ENCODE peak calls at places on chromosomes 1 and 21, in four cellular contexts. D, W, P and R are unnamed samples.

GRCh38 chr1:180365039-180365438 is 135.0 kb downstream of the LHX4 start:
- DNase-seq in D (peak; percentile 41), W (no peak), P (no peak), R (peak; percentile 21)

GRCh38 chr1:23167353-23168078 is 1.1 kb downstream of the LUZP1 start:
- DNase-seq in D (no peak), W (peak; percentile 54), P (peak; percentile 60), R (no peak)

GRCh38 chr1:29145739-29146437 is 22.2 kb upstream of the TMEM200B start:
- DNase-seq in D (peak; percentile 75), W (peak; percentile 20), P (no peak), R (peak; percentile 92)

GRCh38 chr1:228163004-228163753 is 2.4 kb upstream of the IBA57 start:
- DNase-seq in D (no peak), W (peak; percentile 43), P (peak; percentile 63), R (no peak)

GRCh38 chr1:184260382-184260781 is 126.4 kb upstream of the C1orf21 start:
- DNase-seq in D (no peak), W (no peak), P (no peak), R (no peak)

GRCh38 chr1:36458910-36459309 is 5.3 kb downstream of the MRPS15 start:
- DNase-seq in D (no peak), W (no peak), P (no peak), R (no peak)

GRCh38 chr1:228313536-228314277 is 92.9 kb downstream of the TRIM11 start:
- DNase-seq in D (no peak), W (peak; percentile 16), P (peak; percentile 21), R (no peak)

GRCh38 chr1:40630488-40631223 is 34.8 kb downstream of the RIMS3 start:
- DNase-seq in D (peak; percentile 33), W (peak; percentile 36), P (no peak), R (peak; percentile 82)

GRCh38 chr1:211336161-211336560 is 9.5 kb downstream of the TRAF5 start:
- DNase-seq in D (no peak), W (no peak), P (no peak), R (no peak)

GRCh38 chr21:44349847-44350772 is 3.3 kb upstream of the TRPM2 start:
- DNase-seq in D (no peak), W (no peak), P (no peak), R (no peak)

GRCh38 chr1:92410706-92411105 is 76.0 kb downstream of the GFI1 start:
- DNase-seq in D (no peak), W (no peak), P (no peak), R (no peak)

GRCh38 chr1:220604921-220605320 is 77.0 kb downstream of the MARK1 start:
- DNase-seq in D (no peak), W (no peak), P (no peak), R (no peak)

GRCh38 chr1:192709544-192709943 is 73.6 kb downstream of the RGS13 start:
- DNase-seq in D (no peak), W (no peak), P (no peak), R (no peak)

GRCh38 chr1:157781048-157781447 is 4.1 kb upstream of the FCRL2 start:
- DNase-seq in D (no peak), W (no peak), P (no peak), R (no peak)

GRCh38 chr1:50275564-50275963 is 147.7 kb downstream of the DMRTA2 start:
- DNase-seq in D (no peak), W (no peak), P (no peak), R (no peak)

GRCh38 chr1:14784790-14785773 is 186.6 kb downstream of the KAZN start:
- DNase-seq in D (no peak), W (no peak), P (no peak), R (peak; percentile 72)

GRCh38 chr1:100455478-100456072 is 82.4 kb upstream of the GPR88 start:
- DNase-seq in D (no peak), W (no peak), P (no peak), R (peak; percentile 55)

GRCh38 chr1:3918966-3919611 is 19.0 kb upstream of the C1orf174 start:
- DNase-seq in D (no peak), W (no peak), P (no peak), R (no peak)

GRCh38 chr1:199009447-199009846 is 370.6 kb downstream of the PTPRC start:
- DNase-seq in D (no peak), W (no peak), P (no peak), R (no peak)

GRCh38 chr1:219427989-219428388 is 184.9 kb downstream of the ZC3H11B start:
- DNase-seq in D (no peak), W (no peak), P (no peak), R (no peak)

GRCh38 chr1:116569776-116570357 is 959 bp downstream of the CD58 start:
- DNase-seq in D (peak; percentile 24), W (peak; percentile 58), P (peak; percentile 63), R (peak; percentile 89)

GRCh38 chr1:62321438-62321837 is 2.2 kb upstream of the KANK4 start:
- DNase-seq in D (peak; percentile 76), W (no peak), P (no peak), R (no peak)

GRCh38 chr1:51086496-51087271 is 15.3 kb upstream of the C1orf185 start:
- DNase-seq in D (no peak), W (no peak), P (no peak), R (no peak)

GRCh38 chr21:29215709-29216108 is 83.0 kb upstream of the BACH1 start:
- DNase-seq in D (no peak), W (no peak), P (no peak), R (no peak)

GRCh38 chr1:29120367-29120766 is 3.3 kb downstream of the TMEM200B start:
- DNase-seq in D (no peak), W (no peak), P (no peak), R (no peak)

GRCh38 chr1:61080408-61081134 is 1.8 kb upstream of the NFIA start:
- DNase-seq in D (no peak), W (no peak), P (no peak), R (peak; percentile 56)

GRCh38 chr1:41864471-41865040 is 54.2 kb downstream of the HIVEP3 start:
- DNase-seq in D (no peak), W (no peak), P (no peak), R (no peak)

GRCh38 chr1:223338811-223339746 is 24.9 kb downstream of the SUSD4 start:
- DNase-seq in D (no peak), W (no peak), P (no peak), R (no peak)

GRCh38 chr1:44808063-44808937 is at the start of gene BTBD19:
- DNase-seq in D (peak; percentile 65), W (peak; percentile 51), P (peak; percentile 89), R (peak; percentile 84)

GRCh38 chr1:44811234-44811633 is 2.9 kb downstream of the BTBD19 start:
- DNase-seq in D (no peak), W (no peak), P (peak; percentile 13), R (no peak)

GRCh38 chr1:44810101-44810761 is 1.9 kb downstream of the BTBD19 start:
- DNase-seq in D (peak; percentile 50), W (peak; percentile 81), P (peak; percentile 74), R (no peak)

GRCh38 chr1:44807364-44808062 is 362 bp upstream of the DYNLT4 start:
- DNase-seq in D (peak; percentile 97), W (peak; percentile 95), P (peak; percentile 98), R (peak; percentile 92)

DNA sequence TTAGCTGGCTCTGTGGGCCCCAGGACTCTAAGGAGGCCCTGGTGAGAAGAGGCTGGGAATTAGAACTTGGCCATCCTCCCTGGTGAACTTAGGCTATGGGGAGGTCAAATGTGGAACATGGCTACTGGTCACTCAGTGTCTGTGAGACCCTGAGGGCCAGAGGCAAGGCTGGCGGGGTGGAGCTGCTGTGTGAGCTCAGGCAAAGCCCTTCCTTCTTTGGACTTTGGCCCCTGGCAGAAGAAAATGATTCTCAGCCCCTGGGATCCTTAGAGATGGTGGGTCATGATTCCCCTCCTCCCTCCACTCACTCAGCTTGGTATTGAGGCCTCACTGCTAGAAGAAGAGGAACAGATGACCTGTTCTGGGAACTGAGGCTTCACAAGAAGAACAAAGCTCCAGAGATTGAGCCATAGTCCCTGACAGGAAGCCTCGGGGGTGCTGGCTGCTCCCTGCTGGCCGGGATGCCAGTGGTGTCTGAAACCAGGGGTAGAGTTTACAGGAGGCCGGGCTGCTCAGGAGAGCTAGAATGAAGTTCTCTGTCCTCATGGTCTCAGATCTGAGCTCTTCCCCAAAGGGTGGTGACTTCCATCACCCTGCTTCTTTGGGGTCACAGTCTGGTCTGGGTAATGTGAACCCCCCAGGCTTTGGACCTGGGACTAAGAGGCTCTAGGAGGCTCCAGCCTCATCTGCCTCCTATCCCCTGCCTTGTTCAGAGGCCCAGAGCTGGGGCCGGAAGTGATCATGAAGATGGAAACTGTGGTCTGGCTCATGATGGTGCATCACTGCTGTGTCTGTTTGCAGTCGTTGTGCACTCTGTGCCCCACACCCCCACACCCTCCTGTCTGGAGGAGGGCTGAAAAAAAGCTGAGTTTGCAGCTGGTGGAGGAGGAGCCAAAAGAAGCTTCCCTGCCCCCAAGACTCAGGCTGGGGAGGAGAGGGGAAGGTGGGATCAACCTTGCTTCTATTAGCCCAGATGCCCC is 905 bp downstream of the BTBD19 start:
- DNase-seq in D (peak; percentile 46), W (peak; percentile 51), P (peak; percentile 72), R (peak; percentile 50)
- TF ChIP-seq POLR2A in D (no peak), W (no peak), P (no peak), R (peak; percentile 70)

GRCh38 chr1:230073371-230074035 is 6.5 kb downstream of the GALNT2 start:
- DNase-seq in D (peak; percentile 27), W (no peak), P (no peak), R (peak; percentile 61)
- TF ChIP-seq POLR2A in D (no peak), W (no peak), P (no peak), R (no peak)

GRCh38 chr1:204417231-204417997 is 5.8 kb upstream of the PPP1R15B start:
- DNase-seq in D (peak; percentile 97), W (peak; percentile 82), P (peak; percentile 64), R (peak; percentile 85)
- TF ChIP-seq POLR2A in D (no peak), W (no peak), P (no peak), R (peak; percentile 33)

GRCh38 chr21:38769253-38769780 is 36.4 kb upstream of the ETS2 start:
- DNase-seq in D (peak; percentile 22), W (no peak), P (no peak), R (no peak)

GRCh38 chr21:38768385-38769071 is 37.2 kb upstream of the ETS2 start:
- DNase-seq in D (peak; percentile 42), W (no peak), P (no peak), R (no peak)

GRCh38 chr21:38770660-38771059 is 35.1 kb upstream of the ETS2 start:
- DNase-seq in D (no peak), W (no peak), P (no peak), R (no peak)

GRCh38 chr21:38765056-38765455 is 40.7 kb upstream of the ETS2 start:
- DNase-seq in D (no peak), W (no peak), P (no peak), R (no peak)

GRCh38 chr21:38766987-38767722 is 38.6 kb upstream of the ETS2 start:
- DNase-seq in D (no peak), W (peak; percentile 29), P (no peak), R (no peak)
- TF ChIP-seq POLR2A in D (no peak), W (no peak), P (no peak), R (no peak)

DNA sequence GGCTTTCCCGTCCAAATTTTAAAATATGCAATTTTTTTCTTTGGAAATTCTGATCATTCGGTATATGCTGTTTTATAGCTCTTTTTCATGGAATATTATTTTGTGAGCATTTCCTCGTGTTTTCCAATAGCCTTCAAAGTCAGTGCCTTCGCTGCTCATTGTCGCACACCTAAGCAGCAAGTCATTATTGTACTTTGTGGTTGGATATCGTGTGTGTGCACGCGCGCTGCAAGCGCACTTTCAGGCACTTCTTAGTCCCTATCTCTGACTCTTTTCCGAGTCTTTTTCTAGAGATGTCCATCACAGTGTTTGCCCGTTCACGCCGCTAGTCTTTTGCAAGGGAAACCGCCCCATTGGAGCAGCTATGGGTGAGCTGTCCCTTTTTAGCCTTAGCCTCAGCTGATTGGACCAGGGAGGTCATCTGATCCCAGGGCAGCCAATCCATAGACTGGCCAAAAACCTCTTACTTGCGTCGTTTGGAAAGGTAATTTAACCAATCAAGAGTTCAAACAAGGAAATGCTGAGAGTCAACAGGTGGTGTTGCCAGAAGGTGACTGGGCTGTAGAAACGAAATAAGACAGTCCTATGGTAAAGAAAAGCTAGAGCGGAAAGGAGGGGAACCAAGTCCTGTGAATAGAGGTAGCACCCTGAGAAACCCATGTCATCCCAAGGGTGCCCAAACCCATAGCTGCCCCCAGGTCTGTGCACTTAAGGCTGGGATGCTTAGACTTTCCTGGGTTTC is 710 bp upstream of the HYI start:
- DNase-seq in D (no peak), W (peak; percentile 83), P (peak; percentile 84), R (peak; percentile 73)
- TF ChIP-seq POLR2A in D (no peak), W (no peak), P (no peak), R (peak; percentile 57)